ENCODE peak calls at places on chromosome 9, in six cellular contexts. J, A, P, M, Q and S are unnamed samples.

GRCh38 chr9:123772967-123773366 is 157.0 kb downstream of the DENND1A start:
- DNase-seq in J (no peak), A (no peak), P (no peak), M (no peak), Q (no peak), S (no peak)

GRCh38 chr9:113223963-113224362 is 2.6 kb downstream of the SLC31A1 start:
- DNase-seq in J (no peak), A (no peak), P (no peak), M (peak; percentile 27), Q (no peak), S (no peak)

GRCh38 chr9:13088734-13089427 is 190.6 kb downstream of the MPDZ start:
- DNase-seq in J (peak; percentile 58), A (peak; percentile 41), P (peak; percentile 10), M (peak; percentile 36), Q (no peak), S (peak; percentile 51)

GRCh38 chr9:86034863-86035734 is 64.3 kb downstream of the GOLM1 start:
- DNase-seq in J (peak; percentile 54), A (peak; percentile 29), P (peak; percentile 49), M (peak; percentile 32), Q (no peak), S (peak; percentile 75)

GRCh38 chr9:137588891-137589290 is 1.4 kb downstream of the ZMYND19 start:
- DNase-seq in J (no peak), A (no peak), P (no peak), M (no peak), Q (no peak), S (no peak)

GRCh38 chr9:138022121-138022741 is 144.6 kb downstream of the CACNA1B start:
- DNase-seq in J (peak; percentile 28), A (peak; percentile 40), P (peak; percentile 70), M (no peak), Q (no peak), S (peak; percentile 79)

GRCh38 chr9:21919377-21920362 is 74.5 kb downstream of the CDKN2A start:
- DNase-seq in J (no peak), A (peak; percentile 37), P (no peak), M (peak; percentile 1), Q (peak; percentile 13), S (no peak)

GRCh38 chr9:37996050-37996811 is 72.8 kb downstream of the SHB start:
- DNase-seq in J (peak; percentile 60), A (no peak), P (no peak), M (no peak), Q (no peak), S (no peak)

GRCh38 chr9:107737987-107738743 is 248.6 kb upstream of the KLF4 start:
- DNase-seq in J (no peak), A (no peak), P (no peak), M (no peak), Q (no peak), S (no peak)

GRCh38 chr9:126403451-126403850 is 76.8 kb downstream of the MVB12B start:
- DNase-seq in J (no peak), A (no peak), P (no peak), M (no peak), Q (no peak), S (no peak)

GRCh38 chr9:135787776-135788575 is 86.0 kb downstream of the KCNT1 start:
- DNase-seq in J (no peak), A (no peak), P (no peak), M (no peak), Q (no peak), S (no peak)

GRCh38 chr9:138097501-138097991 is 220.0 kb downstream of the CACNA1B start:
- DNase-seq in J (no peak), A (no peak), P (no peak), M (no peak), Q (no peak), S (peak; percentile 5)

GRCh38 chr9:134879664-134880483 is 736 bp upstream of the FCN2 start:
- DNase-seq in J (no peak), A (no peak), P (no peak), M (no peak), Q (no peak), S (no peak)

GRCh38 chr9:9078301-9078700 is 1278.7 kb upstream of the DMAC1 start:
- DNase-seq in J (no peak), A (no peak), P (no peak), M (no peak), Q (no peak), S (no peak)

GRCh38 chr9:136769710-136770191 is 5.4 kb upstream of the LCN15 start:
- DNase-seq in J (peak; percentile 78), A (no peak), P (no peak), M (no peak), Q (no peak), S (peak; percentile 82)

GRCh38 chr9:112041536-112042243 is 133.4 kb downstream of the SUSD1 start:
- DNase-seq in J (no peak), A (peak; percentile 81), P (peak; percentile 87), M (peak; percentile 21), Q (no peak), S (peak; percentile 38)

GRCh38 chr9:77158772-77159513 is 18.4 kb upstream of the VPS13A start:
- DNase-seq in J (no peak), A (no peak), P (no peak), M (no peak), Q (no peak), S (no peak)

GRCh38 chr9:116189683-116190082 is 36.1 kb downstream of the PAPPA start:
- DNase-seq in J (no peak), A (no peak), P (no peak), M (no peak), Q (no peak), S (no peak)

GRCh38 chr9:137113385-137114159 is 961 bp downstream of the DPP7 start:
- DNase-seq in J (no peak), A (no peak), P (no peak), M (no peak), Q (no peak), S (no peak)

GRCh38 chr9:131860430-131860829 is 120.6 kb upstream of the RAPGEF1 start:
- DNase-seq in J (no peak), A (no peak), P (no peak), M (no peak), Q (no peak), S (no peak)
- TF ChIP-seq ATF3 in J (no peak), A (no peak), P (no peak), M (no peak), Q (no peak), S (no peak)

GRCh38 chr9:70597886-70598285 is 183.4 kb upstream of the KLF9 start:
- DNase-seq in J (no peak), A (no peak), P (no peak), M (no peak), Q (no peak), S (no peak)

GRCh38 chr9:70601000-70601929 is 186.8 kb upstream of the KLF9 start:
- DNase-seq in J (no peak), A (no peak), P (no peak), M (peak; percentile 5), Q (no peak), S (no peak)

GRCh38 chr9:70603020-70603411 is 188.6 kb upstream of the KLF9 start:
- DNase-seq in J (no peak), A (no peak), P (no peak), M (no peak), Q (no peak), S (no peak)

GRCh38 chr9:70600479-70600878 is 186.0 kb upstream of the KLF9 start:
- DNase-seq in J (no peak), A (no peak), P (no peak), M (no peak), Q (no peak), S (no peak)

GRCh38 chr9:70602364-70603019 is 188.0 kb upstream of the KLF9 start:
- DNase-seq in J (peak; percentile 60), A (peak; percentile 65), P (peak; percentile 19), M (peak; percentile 64), Q (peak; percentile 34), S (peak; percentile 52)
- TF ChIP-seq SP1 in J (no peak), A (no peak), P (no peak), M (no peak), Q (no peak), S (no peak)

GRCh38 chr9:70413427-70413797 is 1.0 kb downstream of the KLF9 start:
- DNase-seq in J (no peak), A (no peak), P (no peak), M (no peak), Q (no peak), S (peak; percentile 66)
- TF ChIP-seq MAX in J (no peak), A (no peak), P (no peak), M (no peak), Q (no peak), S (no peak)

GRCh38 chr9:130845901-130846381 is 10.9 kb downstream of the ABL1 start:
- DNase-seq in J (peak; percentile 99), A (no peak), P (no peak), M (no peak), Q (no peak), S (no peak)

GRCh38 chr9:130849356-130849755 is 14.3 kb downstream of the ABL1 start:
- DNase-seq in J (no peak), A (no peak), P (no peak), M (no peak), Q (no peak), S (no peak)

GRCh38 chr9:130846487-130847305 is 11.6 kb downstream of the ABL1 start:
- DNase-seq in J (no peak), A (no peak), P (no peak), M (no peak), Q (no peak), S (no peak)

GRCh38 chr9:130845254-130845653 is 10.2 kb downstream of the ABL1 start:
- DNase-seq in J (peak; percentile 51), A (no peak), P (no peak), M (no peak), Q (no peak), S (no peak)

GRCh38 chr9:130847306-130848217 is 12.5 kb downstream of the ABL1 start:
- DNase-seq in J (peak; percentile 66), A (no peak), P (no peak), M (peak; percentile 43), Q (no peak), S (peak; percentile 46)
- TF ChIP-seq ATF3 in J (no peak), A (no peak), P (no peak), M (no peak), Q (no peak), S (no peak)

GRCh38 chr9:89477811-89478583 is 19.9 kb downstream of the SEMA4D start:
- DNase-seq in J (no peak), A (no peak), P (no peak), M (no peak), Q (no peak), S (no peak)
- TF ChIP-seq SP1 in J (no peak), A (no peak), P (no peak), M (no peak), Q (no peak), S (no peak)

GRCh38 chr9:93071464-93071863 is 13.0 kb downstream of the SUSD3 start:
- DNase-seq in J (peak; percentile 87), A (peak; percentile 48), P (no peak), M (peak; percentile 31), Q (no peak), S (peak; percentile 62)
- TF ChIP-seq MAX in J (no peak), A (no peak), P (no peak), M (no peak), Q (no peak), S (no peak)

GRCh38 chr9:121566401-121567141 is 66.9 kb upstream of the GGTA1 start:
- DNase-seq in J (no peak), A (no peak), P (no peak), M (no peak), Q (no peak), S (no peak)
- TF ChIP-seq ATF3 in J (no peak), A (no peak), P (no peak), M (no peak), Q (no peak), S (no peak)

GRCh38 chr9:96150324-96151023 is 151.5 kb downstream of the HSD17B3 start:
- DNase-seq in J (no peak), A (no peak), P (no peak), M (no peak), Q (peak; percentile 57), S (no peak)
- TF ChIP-seq SP1 in J (no peak), A (no peak), P (no peak), M (no peak), Q (peak; percentile 19), S (no peak)